ENCODE peak calls at places on chromosomes 3 and 15, in four cellular contexts. M is HCT116, U is upper lobe of left lung, T is H1. W is an unnamed sample.

GRCh38 chr3:25493246-25493645 is 65.2 kb downstream of the RARB start:
- DNase-seq in M (no peak), T (no peak), U (no peak), W (no peak)

GRCh38 chr3:76554717-76555116 is 485.2 kb upstream of the ROBO2 start:
- DNase-seq in T (no peak), U (no peak), M (no peak), W (no peak)

GRCh38 chr3:12175844-12176453 is 17.2 kb upstream of the TIMP4 start:
- DNase-seq in M (peak), U (no peak), T (peak), W (peak)

GRCh38 chr3:162367443-162368132 is 871.0 kb downstream of the OTOL1 start:
- DNase-seq in T (no peak), U (no peak), M (no peak), W (no peak)

GRCh38 chr15:100201376-100202280 is 140.1 kb downstream of the ADAMTS17 start:
- DNase-seq in U (peak), M (no peak), T (peak), W (no peak)

GRCh38 chr15:83285979-83286553 is 1.6 kb upstream of the BNC1 start:
- DNase-seq in T (no peak), M (no peak), U (no peak), W (no peak)

GRCh38 chr15:70669966-70670658 is 93.2 kb downstream of the UACA start:
- DNase-seq in U (no peak), T (no peak), M (no peak), W (no peak)

GRCh38 chr15:45110256-45110820 is 3.6 kb downstream of the DUOX2 start:
- DNase-seq in M (no peak), T (no peak), U (no peak), W (no peak)

GRCh38 chr3:194148383-194148782 is 12.4 kb downstream of the HES1 start:
- DNase-seq in T (no peak), M (no peak), U (no peak), W (peak)

GRCh38 chr15:50107591-50108408 is 11.2 kb downstream of the ATP8B4 start:
- DNase-seq in M (no peak), U (no peak), T (no peak), W (no peak)

GRCh38 chr3:48248095-48248863 is 7.4 kb downstream of the ZNF589 start:
- DNase-seq in T (no peak), U (no peak), M (no peak), W (no peak)

GRCh38 chr3:48244462-48244861 is 3.6 kb downstream of the ZNF589 start:
- DNase-seq in T (no peak), U (no peak), M (no peak), W (no peak)

GRCh38 chr3:48245136-48245535 is 4.2 kb downstream of the ZNF589 start:
- DNase-seq in U (no peak), M (no peak), T (no peak), W (no peak)

GRCh38 chr3:48243886-48244285 is 3.0 kb downstream of the ZNF589 start:
- DNase-seq in M (no peak), U (no peak), T (no peak), W (no peak)

GRCh38 chr3:48247401-48247807 is 6.5 kb downstream of the ZNF589 start:
- DNase-seq in T (no peak), U (no peak), M (no peak), W (no peak)
- H3K4me3 ChIP-seq in T (no peak), U (no peak), M (no peak), W (no peak)

GRCh38 chr3:4340077-4340410 is 36.9 kb downstream of the SETMAR start:
- DNase-seq in U (no peak), T (no peak), M (no peak), W (no peak)

GRCh38 chr3:4340411-4341335 is 37.5 kb downstream of the SETMAR start:
- DNase-seq in T (no peak), M (no peak), U (no peak), W (no peak)

GRCh38 chr3:4343258-4343657 is 40.1 kb downstream of the SETMAR start:
- DNase-seq in T (no peak), U (no peak), M (no peak), W (no peak)

GRCh38 chr3:4338751-4339150 is 35.6 kb downstream of the SETMAR start:
- DNase-seq in T (no peak), M (no peak), U (no peak), W (no peak)

GRCh38 chr3:4341336-4341675 is 38.1 kb downstream of the SETMAR start:
- DNase-seq in U (no peak), M (no peak), T (no peak), W (no peak)
- H3K27ac ChIP-seq in U (no peak), M (no peak), T (no peak), W (peak)

GRCh38 chr15:61137139-61137792 is 91.8 kb downstream of the RORA start:
- DNase-seq in T (no peak), U (no peak), M (no peak), W (no peak)
- TF ChIP-seq POLR2A in T (no peak), U (no peak), M (no peak), W (no peak)

DNA sequence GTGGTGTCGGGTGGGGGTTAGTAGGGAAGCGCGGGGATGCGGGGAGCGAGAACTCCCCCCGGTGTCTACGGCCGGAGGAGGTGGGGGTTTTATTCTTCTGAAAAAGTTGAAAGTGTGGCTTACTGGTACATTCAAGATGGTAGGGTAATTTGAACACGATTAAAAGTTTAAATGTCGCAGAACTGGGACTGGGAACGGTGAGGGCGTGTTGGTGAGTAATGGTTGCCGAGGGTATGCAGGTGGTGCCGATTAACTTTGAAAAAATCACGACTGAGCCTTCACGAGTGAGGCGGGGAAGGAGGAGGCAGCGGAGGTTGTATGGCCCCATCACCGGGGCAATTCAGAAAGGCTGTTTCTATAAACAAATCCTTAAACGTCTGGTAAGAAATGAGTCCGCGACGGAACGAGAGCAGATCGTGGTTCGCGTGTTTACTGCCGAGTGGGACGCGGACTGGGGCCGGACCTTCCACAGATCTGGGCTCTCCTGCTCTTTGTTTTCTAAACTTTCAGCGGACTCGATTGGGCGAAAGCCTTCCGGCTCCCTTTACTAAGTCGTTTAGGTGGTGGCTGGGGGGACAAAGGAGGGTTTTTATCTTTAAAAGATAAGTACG is 2.6 kb downstream of the IGF1R start:
- DNase-seq in U (no peak), M (no peak), T (no peak), W (no peak)
- H3K4me3 ChIP-seq in U (peak), M (no peak), T (peak), W (peak)

GRCh38 chr3:135258916-135259315 is 463.9 kb downstream of the EPHB1 start:
- DNase-seq in U (no peak), M (no peak), T (no peak), W (no peak)
- H3K27ac ChIP-seq in U (no peak), M (no peak), T (no peak), W (no peak)

DNA sequence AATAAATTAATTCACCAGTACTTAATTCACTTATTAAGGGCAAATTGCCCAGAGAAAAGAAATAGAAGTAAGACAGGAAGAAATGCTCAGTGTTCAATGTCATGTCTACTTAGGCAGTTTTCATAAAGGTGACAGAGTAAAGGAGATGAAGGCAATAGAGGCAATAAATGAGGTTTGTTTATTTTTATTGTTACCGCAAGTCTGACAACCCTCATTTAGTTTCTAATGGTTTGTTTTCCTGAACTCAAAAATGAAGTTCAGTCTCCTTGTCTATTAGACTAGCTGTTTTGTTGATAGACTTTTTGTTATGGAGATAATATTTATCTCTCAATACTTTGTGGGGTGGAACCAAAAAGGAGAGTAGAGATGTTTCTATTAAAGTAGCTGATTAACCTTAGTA is 258.3 kb downstream of the C3orf38 start:
- DNase-seq in M (no peak), T (no peak), U (no peak), W (no peak)
- TF ChIP-seq POLR2A in M (no peak), T (no peak), U (no peak), W (no peak)

GRCh38 chr3:150680562-150680961 is 23.2 kb downstream of the ERICH6 start:
- DNase-seq in M (no peak), U (no peak), T (no peak), W (no peak)
- H3K4me3 ChIP-seq in M (no peak), U (no peak), T (no peak), W (no peak)

GRCh38 chr3:69119138-69119537 is 3.3 kb downstream of the LMOD3 start:
- DNase-seq in M (no peak), T (no peak), U (no peak), W (no peak)

GRCh38 chr3:69116162-69116561 is 6.2 kb downstream of the LMOD3 start:
- DNase-seq in M (no peak), T (no peak), U (no peak), W (no peak)

GRCh38 chr3:69118555-69118954 is 3.8 kb downstream of the LMOD3 start:
- DNase-seq in M (no peak), U (no peak), T (no peak), W (no peak)

GRCh38 chr3:69115731-69116130 is 6.7 kb downstream of the LMOD3 start:
- DNase-seq in U (no peak), T (no peak), M (no peak), W (no peak)

GRCh38 chr3:69116897-69117296 is 5.5 kb downstream of the LMOD3 start:
- DNase-seq in U (no peak), T (no peak), M (peak), W (no peak)
- H3K27ac ChIP-seq in U (no peak), T (no peak), M (no peak), W (peak)

GRCh38 chr15:75206006-75206405 is 4.3 kb downstream of the C15orf39 start:
- DNase-seq in M (no peak), T (no peak), U (no peak), W (no peak)

GRCh38 chr15:75203017-75203907 is 1.6 kb downstream of the C15orf39 start:
- DNase-seq in M (no peak), T (peak), U (no peak), W (peak)

GRCh38 chr15:75203908-75204263 is 2.2 kb downstream of the C15orf39 start:
- DNase-seq in U (no peak), M (no peak), T (no peak), W (no peak)

GRCh38 chr15:75205064-75205395 is 3.3 kb downstream of the C15orf39 start:
- DNase-seq in U (no peak), T (no peak), M (no peak), W (no peak)

DNA sequence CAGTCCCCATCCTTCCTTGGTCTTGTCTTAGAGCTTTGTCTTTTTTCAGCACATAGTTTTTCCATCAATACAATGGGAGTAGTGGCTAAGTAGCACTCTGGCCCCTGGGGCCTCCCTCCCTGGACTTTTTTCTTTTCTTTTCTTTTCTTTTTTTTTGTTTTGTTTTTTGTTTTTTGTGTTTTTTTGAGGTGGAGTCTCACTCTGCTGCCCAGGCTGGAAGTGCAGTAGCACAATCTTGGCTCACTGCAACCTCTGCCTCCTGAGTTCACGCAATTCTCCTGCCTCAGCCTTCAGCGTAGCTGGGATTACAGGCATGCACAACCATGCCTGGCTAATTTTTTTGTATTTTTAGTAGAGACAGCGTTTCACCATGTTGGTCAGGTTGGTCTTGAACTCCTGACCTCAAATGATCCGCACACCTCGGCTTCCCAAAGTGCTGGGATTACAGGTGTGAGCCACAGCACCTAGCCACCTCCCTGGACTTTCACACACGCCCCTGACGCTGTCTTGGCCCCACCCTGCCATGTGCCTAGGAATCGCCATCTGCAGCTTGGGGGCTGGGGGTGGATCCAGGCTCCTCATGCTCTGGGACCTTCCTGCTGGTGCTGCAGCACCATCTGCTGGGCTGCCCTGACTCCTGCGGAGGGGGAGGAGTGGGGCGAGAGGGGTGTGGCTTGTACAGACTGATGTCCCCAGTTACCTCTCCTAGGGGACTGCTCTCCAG is 2.8 kb downstream of the C15orf39 start:
- DNase-seq in T (peak), M (peak), U (peak), W (peak)
- TF ChIP-seq POLR2A in T (no peak), M (no peak), U (no peak), W (no peak)

W was measured in breast epithelium.